ENCODE peak calls at places on chromosomes 11 and 22, in six cellular contexts. M, B, X, P, N and R are unnamed samples.

GRCh38 chr11:78030429-78031325 is 7.6 kb upstream of the KCTD14 start:
- DNase-seq in P (peak), X (peak), B (peak), M (peak), N (peak), R (peak)

GRCh38 chr11:117239295-117239694 is 6.8 kb downstream of the RNF214 start:
- DNase-seq in M (no peak), B (no peak), X (no peak), N (no peak), P (no peak), R (peak)

GRCh38 chr11:61955031-61955415 is 4.9 kb downstream of the BEST1 start:
- DNase-seq in M (peak), X (peak), B (no peak), N (peak), P (peak), R (peak)

GRCh38 chr22:31093956-31094622 is 13.0 kb downstream of the SMTN start:
- DNase-seq in M (peak), P (no peak), X (no peak), N (no peak), B (no peak), R (no peak)

GRCh38 chr22:19448739-19449421 is 1.4 kb upstream of the C22orf39 start:
- DNase-seq in P (no peak), M (no peak), N (no peak), B (no peak), X (no peak), R (no peak)

GRCh38 chr11:96256213-96256580 is 86.8 kb downstream of the MAML2 start:
- DNase-seq in M (no peak), X (no peak), N (no peak), B (no peak), P (no peak), R (no peak)

GRCh38 chr22:22957090-22957489 is 69.5 kb downstream of the IGLL5 start:
- DNase-seq in P (no peak), B (no peak), X (no peak), M (no peak), N (no peak), R (no peak)

GRCh38 chr11:103633037-103633788 is 403.2 kb upstream of the DDI1 start:
- DNase-seq in P (no peak), N (no peak), X (no peak), M (no peak), B (no peak), R (no peak)

GRCh38 chr11:78666675-78667129 is 92.0 kb upstream of the NARS2 start:
- DNase-seq in P (no peak), X (no peak), M (no peak), N (no peak), B (no peak), R (no peak)

GRCh38 chr11:79431535-79431934 is 9.3 kb downstream of the TENM4 start:
- DNase-seq in P (no peak), X (no peak), B (no peak), N (no peak), M (no peak), R (peak)

GRCh38 chr11:19557720-19558140 is 154.9 kb upstream of the NAV2 start:
- DNase-seq in N (peak), P (peak), B (peak), X (peak), M (peak), R (peak)

GRCh38 chr11:20125927-20126326 is 34.3 kb downstream of the DBX1 start:
- DNase-seq in P (no peak), N (no peak), X (no peak), B (no peak), M (no peak), R (peak)

GRCh38 chr11:1553808-1554594 is 18.1 kb downstream of the DUSP8 start:
- DNase-seq in M (peak), X (peak), B (no peak), N (no peak), P (peak), R (peak)

GRCh38 chr11:34492806-34493414 is 20.7 kb downstream of the ELF5 start:
- DNase-seq in P (peak), B (peak), M (peak), X (no peak), N (peak), R (peak)

GRCh38 chr22:41021039-41021654 is 70.0 kb downstream of the RBX1 start:
- DNase-seq in N (no peak), P (peak), B (no peak), X (peak), M (peak), R (peak)

DNA sequence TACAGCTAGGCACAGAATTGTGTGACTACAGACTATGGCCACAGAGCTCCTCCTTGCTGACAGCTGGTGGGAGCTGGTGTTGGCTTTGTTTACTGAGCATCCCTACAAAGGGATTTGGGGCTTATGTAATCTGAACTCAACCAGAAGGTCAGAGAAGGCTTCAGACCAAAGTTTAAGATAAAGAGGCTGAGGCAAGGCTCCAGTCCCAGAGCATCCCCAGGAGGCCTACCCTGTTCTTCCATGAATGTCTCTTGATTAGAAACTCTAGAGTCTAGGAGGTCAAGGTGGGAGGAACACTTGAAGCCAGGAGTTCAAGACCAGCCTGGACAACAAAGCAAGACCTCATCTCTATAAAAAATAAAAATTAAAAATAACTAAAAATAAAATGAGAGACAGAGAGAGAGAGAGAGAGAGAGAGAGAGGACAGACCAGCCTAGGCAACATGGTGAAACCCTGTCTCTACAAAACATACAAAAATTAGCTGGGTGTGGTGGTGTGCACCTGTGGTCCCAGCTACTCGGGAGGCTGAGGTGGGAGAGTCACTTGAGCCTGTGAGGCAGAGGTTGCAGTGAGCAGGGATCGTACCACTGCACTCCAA is 125.5 kb upstream of the SERPIND1 start:
- DNase-seq in B (peak), P (no peak), M (no peak), N (no peak), X (no peak), R (no peak)
- TF ChIP-seq CTCF in B (no peak), P (no peak), M (no peak), N (no peak), X (no peak), R (no peak)

GRCh38 chr11:73401924-73402833 is 26.0 kb downstream of the RELT start:
- DNase-seq in N (no peak), P (no peak), B (no peak), X (no peak), M (no peak), R (no peak)

GRCh38 chr11:73403541-73403940 is 27.3 kb downstream of the RELT start:
- DNase-seq in X (no peak), P (no peak), M (no peak), B (no peak), N (no peak), R (no peak)

GRCh38 chr11:73404048-73404447 is 27.8 kb downstream of the RELT start:
- DNase-seq in M (peak), X (no peak), P (peak), N (peak), B (peak), R (peak)

GRCh38 chr11:73401217-73401923 is 25.2 kb downstream of the RELT start:
- DNase-seq in X (no peak), M (no peak), P (no peak), B (no peak), N (no peak), R (no peak)

DNA sequence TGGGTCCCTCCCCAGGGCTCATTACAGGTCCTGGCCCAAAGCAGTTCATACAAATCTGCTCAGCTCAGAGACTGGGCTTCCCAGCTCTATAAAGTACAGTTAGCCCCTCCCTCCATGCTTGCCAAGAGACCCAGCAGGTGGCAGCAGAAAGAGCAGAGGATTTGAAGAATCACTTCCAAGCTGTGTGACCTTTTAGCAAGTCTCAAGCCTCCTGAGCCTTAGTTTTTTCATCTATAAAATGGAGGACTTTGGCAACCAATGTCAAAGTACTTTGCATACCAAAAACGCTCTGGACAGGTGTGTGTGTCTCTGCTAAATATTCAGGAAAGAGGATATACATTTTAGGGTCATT is 26.6 kb downstream of the RELT start:
- DNase-seq in B (no peak), M (no peak), N (no peak), P (no peak), X (no peak), R (peak)
- TF ChIP-seq CTCF in B (no peak), M (no peak), N (no peak), P (no peak), X (no peak), R (peak)

DNA sequence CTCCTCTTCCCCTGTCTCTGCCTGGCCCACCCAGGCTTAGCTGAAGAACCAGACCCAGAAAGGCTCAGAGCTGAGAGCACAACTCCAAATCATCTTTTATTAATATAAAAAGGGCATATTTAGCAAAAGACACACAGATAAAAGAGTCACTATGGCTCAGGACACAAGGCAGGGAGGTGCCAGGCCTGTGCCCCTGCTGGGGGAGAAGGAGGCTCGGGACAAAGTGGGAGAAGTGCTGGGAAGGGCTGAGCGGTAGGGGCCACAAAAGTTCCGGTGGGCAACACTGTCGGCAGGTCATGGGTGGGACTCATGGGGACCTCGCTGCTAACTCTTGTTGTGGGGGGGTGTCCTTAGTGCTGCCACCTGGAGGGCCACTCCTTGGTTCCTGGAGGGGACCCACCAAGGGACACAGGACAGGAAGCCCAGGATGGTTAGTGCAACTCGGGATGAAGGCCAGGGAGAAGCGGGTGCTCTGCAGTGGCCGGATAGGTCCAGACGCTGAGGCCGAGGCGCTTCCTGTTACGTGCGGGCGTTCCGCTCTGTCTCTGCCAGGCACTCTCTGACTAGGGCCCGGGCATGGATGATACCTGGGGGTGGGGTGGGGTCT is 1.4 kb upstream of the PITPNM1 start:
- DNase-seq in N (no peak), B (no peak), M (peak), P (no peak), X (peak), R (no peak)
- TF ChIP-seq CTCF in N (no peak), B (no peak), M (peak), P (no peak), X (no peak), R (no peak)

DNA sequence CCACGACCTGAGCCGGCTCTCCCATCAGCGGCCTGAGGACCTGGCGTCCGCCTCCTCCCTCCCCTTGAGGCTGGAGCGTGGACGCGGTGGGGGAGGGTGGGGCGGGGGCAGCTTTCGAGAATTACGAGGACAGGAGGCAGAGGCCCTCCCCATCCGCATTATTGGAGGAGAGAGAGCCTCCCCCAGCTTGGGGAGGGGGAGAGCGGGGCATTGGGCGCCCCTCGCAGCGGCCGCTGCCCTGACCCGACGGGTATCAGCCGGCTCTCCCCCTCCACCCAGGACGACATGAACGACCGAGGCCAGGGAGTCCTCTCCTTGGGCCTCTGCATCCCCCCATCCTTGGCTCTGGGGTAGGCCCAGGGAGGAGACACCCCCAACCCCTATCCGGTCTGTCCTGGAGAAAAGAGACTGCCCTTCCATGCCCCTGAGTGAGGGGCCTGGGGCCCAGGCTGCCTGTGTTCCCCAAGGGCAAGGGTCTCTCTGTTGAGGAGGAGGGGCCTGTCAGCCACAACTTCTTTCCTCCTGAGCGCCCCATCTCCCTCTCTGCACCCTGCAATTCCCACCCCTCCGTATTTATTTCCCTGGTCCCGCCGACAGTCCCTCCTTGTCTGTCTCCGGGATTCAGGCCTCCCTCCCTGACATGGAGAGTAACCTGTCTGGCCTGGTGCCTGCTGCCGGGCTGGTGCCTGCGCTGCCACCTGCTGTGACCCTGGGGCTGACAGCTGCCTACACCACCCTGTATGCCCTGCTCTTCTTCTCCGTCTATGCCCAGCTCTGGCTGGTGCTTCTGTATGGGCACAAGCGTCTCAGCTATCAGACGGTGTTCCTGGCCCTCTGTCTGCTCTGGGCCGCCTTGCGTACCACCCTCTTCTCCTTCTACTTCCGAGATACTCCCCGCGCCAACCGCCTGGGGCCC is 495 bp downstream of the GPR137 start:
- DNase-seq in N (no peak), B (peak), X (peak), P (no peak), M (peak), R (peak)
- TF ChIP-seq CTCF in N (no peak), B (no peak), X (no peak), P (no peak), M (no peak), R (peak)